ENCODE peak calls at places on chromosomes 3 and 15, in four cellular contexts. P is A549, K is HepG2, E is K562. G is an unnamed sample.

GRCh38 chr3:94928921-94929320 is 866.1 kb downstream of the NSUN3 start:
- DNase-seq in E (no peak), K (peak), P (peak), G (no peak)

GRCh38 chr3:31064021-31064420 is 169.6 kb upstream of the GADL1 start:
- DNase-seq in E (no peak), K (no peak), P (no peak), G (no peak)

GRCh38 chr15:64461577-64462162 is 1.3 kb downstream of the ZNF609 start:
- DNase-seq in E (peak), K (peak), P (peak), G (peak)

GRCh38 chr15:40047413-40048154 is 8.6 kb upstream of the SRP14 start:
- DNase-seq in K (no peak), E (no peak), P (no peak), G (no peak)

GRCh38 chr3:193805448-193805847 is 212.4 kb downstream of the OPA1 start:
- DNase-seq in E (peak), P (peak), K (peak), G (no peak)

GRCh38 chr3:17865626-17866025 is 123.2 kb upstream of the TBC1D5 start:
- DNase-seq in K (no peak), E (no peak), P (no peak), G (no peak)

GRCh38 chr3:45772341-45773035 is 23.8 kb downstream of the SLC6A20 start:
- DNase-seq in E (no peak), P (no peak), K (no peak), G (no peak)

GRCh38 chr3:150107429-150108175 is 136.9 kb upstream of the PFN2 start:
- DNase-seq in P (no peak), K (no peak), E (no peak), G (no peak)

GRCh38 chr15:48541659-48542334 is 103.7 kb downstream of the FBN1 start:
- DNase-seq in K (no peak), P (no peak), E (no peak), G (no peak)

GRCh38 chr3:42130329-42131070 is 39.3 kb downstream of the TRAK1 start:
- DNase-seq in E (no peak), K (peak), P (peak), G (no peak)

GRCh38 chr3:151787626-151788025 is 26.3 kb upstream of the AADAC start:
- DNase-seq in K (no peak), P (no peak), E (no peak), G (no peak)

GRCh38 chr3:121998030-121998580 is 23.9 kb downstream of the ILDR1 start:
- DNase-seq in E (no peak), K (no peak), P (no peak), G (no peak)

GRCh38 chr3:195895900-195896360 is 12.4 kb downstream of the TNK2 start:
- DNase-seq in P (peak), E (peak), K (no peak), G (peak)

GRCh38 chr3:148975277-148975676 is 16.1 kb upstream of the GYG1 start:
- DNase-seq in P (no peak), E (no peak), K (no peak), G (no peak)

GRCh38 chr3:111454551-111454950 is 87.4 kb upstream of the CD96 start:
- DNase-seq in P (no peak), E (no peak), K (no peak), G (no peak)

GRCh38 chr3:45980819-45981218 is 14.8 kb downstream of the FYCO1 start:
- DNase-seq in P (no peak), K (no peak), E (no peak), G (no peak)

GRCh38 chr3:196080997-196081833 is 675 bp downstream of the TFRC start:
- DNase-seq in P (peak), K (peak), E (peak), G (peak)

GRCh38 chr15:63288778-63289378 is 11.5 kb downstream of the APH1B start:
- DNase-seq in K (peak), E (peak), P (peak), G (no peak)

GRCh38 chr3:51083490-51083889 is 301.6 kb upstream of the MANF start:
- DNase-seq in P (no peak), E (no peak), K (no peak), G (no peak)

GRCh38 chr15:96764501-96764900 is 434.0 kb downstream of the NR2F2 start:
- DNase-seq in E (no peak), P (no peak), K (no peak), G (no peak)

GRCh38 chr15:31200735-31201151 is 99.2 kb upstream of the TRPM1 start:
- DNase-seq in K (peak), P (peak), E (peak), G (peak)

GRCh38 chr15:22868495-22868894 is 30.0 kb downstream of the NIPA2 start:
- DNase-seq in E (no peak), P (no peak), K (no peak), G (no peak)

GRCh38 chr15:94523873-94524272 is 292.5 kb downstream of the MCTP2 start:
- DNase-seq in K (no peak), P (no peak), E (no peak), G (peak)

GRCh38 chr3:140247775-140248174 is 312.8 kb downstream of the CLSTN2 start:
- DNase-seq in K (no peak), P (no peak), E (no peak), G (no peak)

GRCh38 chr3:77815467-77815866 is 775.6 kb downstream of the ROBO2 start:
- DNase-seq in E (no peak), P (no peak), K (peak), G (peak)

DNA sequence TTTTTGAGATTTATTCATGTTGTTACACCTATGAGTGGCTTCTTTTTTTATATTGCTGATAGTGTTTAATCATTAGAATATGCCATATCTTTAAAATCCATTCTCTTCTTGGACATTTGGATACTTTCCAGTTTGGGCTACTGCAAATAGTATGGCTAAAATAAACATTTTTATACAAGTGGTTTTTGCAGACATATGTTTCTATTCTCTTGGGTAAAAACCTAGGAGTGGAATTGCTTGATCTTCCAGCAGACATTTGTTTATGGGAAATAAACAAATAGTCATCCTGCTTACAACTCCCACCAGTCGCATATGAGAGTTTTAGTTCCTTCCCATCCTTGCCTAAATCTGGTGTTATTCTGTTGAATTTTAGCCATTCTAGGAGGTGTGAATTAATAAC is 193.1 kb downstream of the ALCAM start:
- DNase-seq in K (no peak), P (no peak), E (no peak), G (no peak)
- TF ChIP-seq HMGXB4 in K (no peak), P (no peak), E (no peak), G (no peak)

DNA sequence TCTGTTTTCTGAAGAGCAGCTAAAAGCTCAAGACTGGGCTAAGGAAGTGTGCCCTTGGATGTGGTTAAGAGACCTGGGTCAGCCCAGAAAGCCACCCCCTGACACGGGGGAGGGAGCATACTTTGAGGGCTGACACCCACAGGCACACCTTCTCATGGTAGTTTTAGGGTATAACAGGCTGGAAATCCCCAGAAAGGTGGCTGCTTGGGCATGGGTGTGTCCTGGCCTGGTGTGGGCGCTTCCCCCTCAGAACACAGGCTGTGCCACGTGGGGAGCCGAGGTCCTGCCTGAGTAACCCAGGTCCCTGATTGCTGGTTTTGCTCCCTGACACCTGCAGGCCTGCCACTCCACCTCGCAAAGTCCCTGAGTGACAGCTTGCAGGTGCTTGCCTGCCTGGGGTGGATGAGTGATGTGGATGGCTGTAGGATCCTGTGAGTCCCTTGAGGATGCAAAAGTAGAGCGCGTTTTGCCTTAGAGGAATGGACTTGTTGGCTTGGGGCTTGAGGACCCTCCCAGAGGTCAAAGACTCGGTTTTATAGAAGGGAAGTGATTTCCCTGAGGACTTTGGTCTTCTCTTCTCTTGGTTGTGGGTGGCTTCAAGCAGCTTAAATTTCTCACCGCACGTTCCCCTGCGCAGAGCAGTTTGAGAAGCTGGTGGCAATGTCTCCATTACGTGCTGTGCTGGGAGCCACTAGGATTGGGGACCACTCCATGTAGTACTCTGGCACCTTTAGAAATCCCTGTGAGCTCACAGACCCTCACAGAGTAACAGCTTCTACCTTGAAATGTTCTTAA is 94.4 kb downstream of the DNASE1L3 start:
- DNase-seq in P (no peak), K (no peak), E (no peak), G (no peak)
- TF ChIP-seq HMGXB4 in P (no peak), K (no peak), E (no peak), G (no peak)

GRCh38 chr3:127387556-127388153 is 99.8 kb upstream of the PRR20G start:
- DNase-seq in K (no peak), P (no peak), E (no peak), G (no peak)
- TF ChIP-seq HMGXB4 in K (no peak), P (no peak), E (no peak), G (no peak)

GRCh38 chr3:123286308-123287023 is 84.7 kb downstream of the SEC22A start:
- DNase-seq in P (peak), E (peak), K (peak), G (peak)
- TF ChIP-seq HMGXB4 in P (no peak), E (no peak), K (peak), G (no peak)

G was measured in WTC11.